ENCODE peak calls at places on chromosomes 11 and 22, in four cellular contexts. One of them, this sample, is unnamed.

GRCh38 chr11:75507571-75507970 is 18.2 kb downstream of the GDPD5 start:
- DNase-seq in skeletal muscle cell: no peak
- DNase-seq in dorsolateral prefrontal cortex: no peak
- DNase-seq in CD8-positive, alpha-beta memory T cell: no peak
- DNase-seq in this sample: no peak

GRCh38 chr11:112318193-112318592 is 57.5 kb upstream of the PLET1 start:
- DNase-seq in skeletal muscle cell: peak
- DNase-seq in dorsolateral prefrontal cortex: no peak
- DNase-seq in CD8-positive, alpha-beta memory T cell: no peak
- DNase-seq in this sample: no peak

GRCh38 chr22:42366815-42367581 is 65.2 kb downstream of the NFAM1 start:
- DNase-seq in skeletal muscle cell: no peak
- DNase-seq in dorsolateral prefrontal cortex: no peak
- DNase-seq in CD8-positive, alpha-beta memory T cell: no peak
- DNase-seq in this sample: peak

GRCh38 chr11:44861829-44862545 is 88.7 kb downstream of the TP53I11 start:
- DNase-seq in skeletal muscle cell: peak
- DNase-seq in dorsolateral prefrontal cortex: no peak
- DNase-seq in CD8-positive, alpha-beta memory T cell: peak
- DNase-seq in this sample: peak

GRCh38 chr11:78132475-78132874 is 7.0 kb downstream of the ALG8 start:
- DNase-seq in skeletal muscle cell: no peak
- DNase-seq in dorsolateral prefrontal cortex: no peak
- DNase-seq in CD8-positive, alpha-beta memory T cell: no peak
- DNase-seq in this sample: no peak

GRCh38 chr11:72575533-72576170 is 98.6 kb downstream of the PDE2A start:
- DNase-seq in skeletal muscle cell: no peak
- DNase-seq in dorsolateral prefrontal cortex: no peak
- DNase-seq in CD8-positive, alpha-beta memory T cell: no peak
- DNase-seq in this sample: no peak

GRCh38 chr11:65204646-65205601 is 23.2 kb downstream of the CAPN1 start:
- DNase-seq in skeletal muscle cell: no peak
- DNase-seq in dorsolateral prefrontal cortex: peak
- DNase-seq in CD8-positive, alpha-beta memory T cell: peak
- DNase-seq in this sample: peak

GRCh38 chr11:121226415-121227263 is 65.9 kb upstream of the SC5D start:
- DNase-seq in skeletal muscle cell: no peak
- DNase-seq in dorsolateral prefrontal cortex: no peak
- DNase-seq in CD8-positive, alpha-beta memory T cell: no peak
- DNase-seq in this sample: no peak

GRCh38 chr22:44838316-44839016 is 86.1 kb downstream of the ARHGAP8 start:
- DNase-seq in skeletal muscle cell: no peak
- DNase-seq in dorsolateral prefrontal cortex: no peak
- DNase-seq in CD8-positive, alpha-beta memory T cell: peak
- DNase-seq in this sample: no peak

GRCh38 chr11:78110830-78111229 is 28.6 kb downstream of the ALG8 start:
- DNase-seq in skeletal muscle cell: no peak
- DNase-seq in dorsolateral prefrontal cortex: no peak
- DNase-seq in CD8-positive, alpha-beta memory T cell: no peak
- DNase-seq in this sample: no peak

GRCh38 chr22:36776722-36777121 is 803 bp upstream of the IFT27 start:
- DNase-seq in skeletal muscle cell: no peak
- DNase-seq in dorsolateral prefrontal cortex: no peak
- DNase-seq in CD8-positive, alpha-beta memory T cell: no peak
- DNase-seq in this sample: no peak